ENCODE peak calls at places on chromosomes 13 and 19, in five cellular contexts. H is body of pancreas; A is mesendoderm; Q is CD4-positive, alpha-beta memory T cell; U is sigmoid colon. Z is an unnamed sample.

GRCh38 chr19:45117666-45118065 is 24.7 kb downstream of the PPP1R37 start:
- DNase-seq in Q (no peak), A (no peak), H (peak; percentile 31), U (no peak), Z (no peak)

GRCh38 chr19:42110658-42111057 is 21.6 kb downstream of the POU2F2 start:
- DNase-seq in Q (no peak), H (no peak), A (no peak), U (no peak), Z (no peak)

GRCh38 chr19:14073232-14073924 is 792 bp downstream of the MISP3 start:
- DNase-seq in A (peak; percentile 72), H (peak; percentile 81), U (peak; percentile 82), Q (peak; percentile 85), Z (peak; percentile 71)

GRCh38 chr19:11339254-11340098 is at the start of gene RAB3D:
- DNase-seq in A (peak; percentile 93), U (peak; percentile 98), H (peak; percentile 97), Q (peak; percentile 56), Z (peak; percentile 89)

GRCh38 chr13:66665991-66666390 is 564.1 kb downstream of the PCDH9 start:
- DNase-seq in Q (no peak), A (peak; percentile 74), H (no peak), U (no peak), Z (no peak)

GRCh38 chr13:35618565-35619083 is 142.1 kb upstream of the MAB21L1 start:
- DNase-seq in A (no peak), H (no peak), U (no peak), Q (no peak), Z (no peak)

GRCh38 chr19:953501-954271 is 27.9 kb downstream of the ARID3A start:
- DNase-seq in H (no peak), A (peak; percentile 80), U (no peak), Q (no peak), Z (no peak)

GRCh38 chr13:42820450-42820849 is 39.1 kb downstream of the FAM216B start:
- DNase-seq in H (no peak), Q (no peak), A (no peak), U (no peak), Z (no peak)

GRCh38 chr13:100300213-100300612 is 211.3 kb downstream of the PCCA start:
- DNase-seq in U (no peak), H (no peak), Q (no peak), A (no peak), Z (no peak)

GRCh38 chr19:5466814-5467291 is 11.6 kb downstream of the ZNRF4 start:
- DNase-seq in U (no peak), H (peak; percentile 34), A (no peak), Q (no peak), Z (no peak)

GRCh38 chr19:4877753-4878490 is 10.5 kb upstream of the PLIN3 start:
- DNase-seq in U (peak; percentile 91), A (no peak), H (peak; percentile 31), Q (no peak), Z (no peak)

GRCh38 chr13:30581582-30581981 is 36.1 kb upstream of the USPL1 start:
- DNase-seq in H (no peak), U (no peak), A (peak; percentile 42), Q (peak; percentile 11), Z (peak; percentile 45)

GRCh38 chr13:102774596-102775375 is 1.2 kb upstream of the TEX30 start:
- DNase-seq in U (no peak), A (peak; percentile 12), H (no peak), Q (no peak), Z (no peak)

GRCh38 chr13:112842343-112842856 is 126.6 kb upstream of the MCF2L start:
- DNase-seq in H (peak; percentile 30), A (peak; percentile 83), U (no peak), Q (no peak), Z (no peak)

GRCh38 chr19:5090780-5091575 is 122.1 kb downstream of the KDM4B start:
- DNase-seq in H (peak; percentile 52), Q (no peak), U (peak; percentile 83), A (peak; percentile 50), Z (no peak)

GRCh38 chr19:51926426-51926783 is 867 bp upstream of the ZNF613 start:
- DNase-seq in U (no peak), H (no peak), Q (no peak), A (no peak), Z (no peak)
- H3K4me3 ChIP-seq in U (peak overlapping the region; percentile 68), H (peak overlapping the region; percentile 79), Q (peak overlapping the region; percentile 91), A (no peak overlapping the region), Z (peak overlapping the region; percentile 93)

DNA sequence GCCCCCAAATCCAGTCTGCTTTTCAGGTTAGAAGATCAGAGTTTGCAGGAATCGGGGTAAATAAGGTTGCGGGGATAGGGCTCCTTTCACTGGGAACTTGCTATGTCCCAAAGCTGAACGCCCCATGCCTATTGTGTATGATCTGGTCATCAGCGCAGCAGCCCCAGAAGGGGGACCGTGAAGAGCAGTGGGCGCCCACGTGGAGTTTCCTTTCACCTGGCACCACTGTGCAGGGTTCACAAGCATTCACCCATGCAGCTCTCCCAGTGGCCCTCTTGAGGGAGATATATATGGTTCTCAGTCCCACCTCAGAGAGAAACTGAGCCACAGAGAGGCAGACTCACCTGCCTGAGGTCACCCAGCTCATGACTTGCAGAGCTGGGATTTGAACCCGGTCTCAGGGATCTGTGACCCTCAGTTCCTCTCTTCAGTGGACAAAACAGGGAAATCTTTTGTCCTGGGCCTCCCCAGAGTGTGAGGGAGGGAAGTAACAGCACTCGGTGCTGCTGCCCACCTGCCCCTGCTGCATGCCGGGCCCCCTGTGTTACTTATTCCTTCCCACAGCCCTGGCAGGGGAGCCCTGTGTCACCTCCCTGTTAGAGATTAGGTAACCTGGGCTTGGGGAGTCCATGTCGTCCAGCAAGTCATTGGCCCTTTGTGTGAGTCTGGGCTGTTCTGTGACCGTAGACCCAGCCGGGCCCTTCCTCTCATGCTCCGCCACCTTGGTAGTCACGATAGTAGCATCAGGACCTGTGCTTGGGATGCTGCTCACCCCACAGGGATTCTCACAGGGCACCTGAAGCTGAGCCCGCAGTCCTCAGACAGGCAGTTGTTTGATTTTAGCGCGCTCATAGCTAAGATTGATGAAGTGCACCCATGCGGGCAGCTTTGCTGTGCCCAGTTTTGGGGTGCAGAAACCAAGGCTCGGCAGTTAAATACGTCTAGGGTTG is 27.9 kb downstream of the PPP5C start:
- DNase-seq in U (peak; percentile 52), Q (no peak), A (no peak), H (no peak), Z (no peak)
- H3K27ac ChIP-seq in U (peak overlapping the region; percentile 57), Q (no peak overlapping the region), A (no peak overlapping the region), H (peak overlapping the region; percentile 83), Z (no peak overlapping the region)

GRCh38 chr13:48403929-48404328 is 9.0 kb downstream of the LPAR6 start:
- DNase-seq in H (no peak), U (no peak), Q (no peak), A (no peak), Z (no peak)

GRCh38 chr13:48401480-48401879 is 11.4 kb downstream of the LPAR6 start:
- DNase-seq in U (no peak), H (no peak), A (no peak), Q (peak; percentile 37), Z (peak; percentile 20)

GRCh38 chr13:48404952-48405351 is 8.0 kb downstream of the LPAR6 start:
- DNase-seq in H (no peak), A (no peak), U (no peak), Q (no peak), Z (no peak)

GRCh38 chr13:48402325-48402962 is 10.5 kb downstream of the LPAR6 start:
- DNase-seq in H (no peak), Q (no peak), U (no peak), A (no peak), Z (no peak)

DNA sequence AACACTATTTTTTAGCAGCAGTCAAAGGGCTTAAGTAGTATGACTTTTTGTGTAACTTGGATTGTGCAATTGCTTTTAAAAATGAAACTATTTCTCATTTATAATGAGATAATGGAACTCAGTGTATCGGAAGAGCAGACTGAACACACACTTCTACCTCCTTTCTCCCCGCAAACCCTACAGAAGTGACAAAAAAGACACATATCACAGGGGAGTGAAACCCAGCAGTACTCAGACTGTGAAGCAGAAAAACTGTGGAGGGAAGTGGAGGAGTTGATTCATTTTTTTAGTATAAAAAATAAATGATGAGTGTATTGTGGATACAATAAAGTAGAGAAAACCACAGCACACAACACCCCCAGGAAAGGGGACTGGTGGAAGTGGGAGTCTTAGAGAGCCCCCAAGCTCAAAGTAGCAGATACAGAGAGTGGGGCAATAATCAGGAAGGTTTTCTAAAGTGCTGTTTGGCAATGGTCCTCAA is 9.7 kb downstream of the LPAR6 start:
- DNase-seq in Q (peak; percentile 45), A (no peak), U (no peak), H (no peak), Z (peak; percentile 46)
- H3K4me3 ChIP-seq in Q (no peak overlapping the region), A (no peak overlapping the region), U (no peak overlapping the region), H (no peak overlapping the region), Z (no peak overlapping the region)

GRCh38 chr13:98731925-98732324 is 20.5 kb downstream of the SLC15A1 start:
- DNase-seq in Q (no peak), H (no peak), A (no peak), U (no peak), Z (peak; percentile 93)

GRCh38 chr13:98731038-98731437 is 21.4 kb downstream of the SLC15A1 start:
- DNase-seq in A (no peak), H (no peak), Q (no peak), U (no peak), Z (no peak)

GRCh38 chr13:98730441-98730840 is 22.0 kb downstream of the SLC15A1 start:
- DNase-seq in U (no peak), H (no peak), A (no peak), Q (no peak), Z (no peak)

DNA sequence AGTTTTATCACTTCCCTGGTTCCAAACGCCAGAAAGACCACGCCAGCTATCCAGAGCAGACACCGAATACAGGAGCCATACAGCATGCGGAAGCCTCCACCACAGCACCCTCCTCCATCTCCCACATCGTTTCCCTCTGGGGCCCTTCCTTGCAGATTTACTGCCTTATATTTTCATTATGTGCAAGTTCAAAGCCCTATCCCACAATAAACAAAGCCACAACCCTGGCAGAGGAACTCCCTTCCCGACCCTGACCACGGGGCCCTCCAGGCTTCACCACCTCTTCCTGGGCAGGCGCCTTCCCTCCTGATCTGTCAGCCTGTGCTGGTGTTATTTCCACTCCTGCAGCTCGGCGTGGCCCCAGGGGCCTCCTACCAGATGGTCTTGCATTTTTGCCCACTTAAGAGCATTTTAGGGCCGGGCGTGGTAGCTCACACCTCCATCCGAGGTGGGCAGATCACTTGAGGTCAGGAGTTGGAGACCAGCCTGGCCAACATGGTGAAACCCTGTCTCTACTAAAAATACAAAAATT is 22.9 kb downstream of the SLC15A1 start:
- DNase-seq in A (no peak), Q (no peak), U (no peak), H (no peak), Z (no peak)
- H3K27ac ChIP-seq in A (no peak overlapping the region), Q (no peak overlapping the region), U (no peak overlapping the region), H (no peak overlapping the region), Z (no peak overlapping the region)

DNA sequence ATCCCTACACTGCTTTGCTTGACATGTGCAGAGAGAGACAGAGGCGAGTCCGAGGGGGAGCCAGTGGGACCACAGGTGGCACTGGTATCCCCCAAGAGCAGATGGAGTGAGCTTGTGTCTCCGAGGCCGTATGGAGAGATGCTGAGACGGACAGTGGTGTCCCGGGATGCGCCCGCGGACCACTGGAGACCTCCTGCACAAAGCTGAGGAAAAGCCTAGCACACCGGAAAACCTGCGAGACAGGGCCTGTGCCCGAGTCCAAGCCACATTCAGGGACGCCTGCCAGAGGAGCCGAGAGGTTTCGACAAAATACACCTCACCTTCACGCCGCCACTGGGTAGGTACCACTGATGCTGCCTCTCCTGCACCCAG is 66.0 kb upstream of the ZNF527 start:
- DNase-seq in A (no peak), H (no peak), U (no peak), Q (no peak), Z (no peak)
- H3K4me3 ChIP-seq in A (no peak overlapping the region), H (no peak overlapping the region), U (no peak overlapping the region), Q (no peak overlapping the region), Z (no peak overlapping the region)